ENCODE peak calls at places on chromosomes 11 and 22, in six cellular contexts. Y is H9, P is H1, B is IMR-90, I is mesenchymal stem cell, L is trophoblast cell. D is an unnamed sample.

GRCh38 chr11:107751082-107751481 is 39.2 kb upstream of the SLN start:
- DNase-seq in Y (no peak), P (no peak), B (no peak), I (no peak), L (no peak), D (no peak)

GRCh38 chr11:6686006-6686405 is 2.9 kb upstream of the MRPL17 start:
- DNase-seq in Y (no peak), P (no peak), B (no peak), I (no peak), L (no peak), D (no peak)

GRCh38 chr11:45089845-45090499 is 56.5 kb upstream of the PRDM11 start:
- DNase-seq in Y (peak; percentile 68), P (no peak), B (peak; percentile 37), I (peak; percentile 76), L (no peak), D (no peak)

GRCh38 chr11:125954945-125955640 is 9.2 kb downstream of the VSIG10L2 start:
- DNase-seq in Y (no peak), P (no peak), B (no peak), I (no peak), L (no peak), D (no peak)

GRCh38 chr11:96263361-96263763 is 79.6 kb downstream of the MAML2 start:
- DNase-seq in Y (no peak), P (no peak), B (peak; percentile 89), I (peak; percentile 89), L (peak; percentile 50), D (no peak)

GRCh38 chr11:93330446-93330984 is at the start of gene DEUP1:
- DNase-seq in Y (peak; percentile 55), P (peak; percentile 82), B (no peak), I (peak; percentile 26), L (peak; percentile 5), D (peak; percentile 58)

GRCh38 chr11:82176365-82176764 is 557.3 kb downstream of the FAM181B start:
- DNase-seq in Y (no peak), P (no peak), B (no peak), I (no peak), L (no peak), D (no peak)

GRCh38 chr11:21646351-21646750 is 546.5 kb upstream of the ANO5 start:
- DNase-seq in Y (no peak), P (no peak), B (no peak), I (no peak), L (no peak), D (no peak)

GRCh38 chr11:6531267-6531752 is 34.2 kb downstream of the DNHD1 start:
- DNase-seq in Y (no peak), P (no peak), B (peak; percentile 52), I (peak; percentile 72), L (peak; percentile 24), D (peak; percentile 54)

GRCh38 chr11:68106165-68106940 is 14.8 kb downstream of the CHKA start:
- DNase-seq in Y (no peak), P (no peak), B (no peak), I (no peak), L (no peak), D (no peak)

GRCh38 chr22:20299736-20300136 is 20.1 kb downstream of the DGCR6L start:
- DNase-seq in Y (no peak), P (no peak), B (peak; percentile 28), I (peak; percentile 10), L (no peak), D (no peak)

GRCh38 chr11:15412054-15412453 is 297.3 kb downstream of the INSC start:
- DNase-seq in Y (no peak), P (no peak), B (no peak), I (no peak), L (no peak), D (no peak)

GRCh38 chr11:73346186-73346935 is 29.8 kb upstream of the RELT start:
- DNase-seq in Y (no peak), P (no peak), B (no peak), I (no peak), L (no peak), D (no peak)

GRCh38 chr11:69700278-69701140 is 3.3 kb downstream of the FGF19 start:
- DNase-seq in Y (peak; percentile 92), P (peak; percentile 76), B (peak; percentile 75), I (peak; percentile 78), L (no peak), D (no peak)

GRCh38 chr11:114309517-114309916 is 13.3 kb downstream of the NNMT start:
- DNase-seq in Y (no peak), P (no peak), B (no peak), I (no peak), L (no peak), D (no peak)

GRCh38 chr22:30565341-30565740 is 9.1 kb downstream of the GAL3ST1 start:
- DNase-seq in Y (no peak), P (no peak), B (peak; percentile 16), I (no peak), L (no peak), D (no peak)

GRCh38 chr11:109547356-109548027 is 125.5 kb downstream of the C11orf87 start:
- DNase-seq in Y (no peak), P (no peak), B (peak; percentile 56), I (peak; percentile 56), L (no peak), D (no peak)

GRCh38 chr11:131511794-131512193 is 141.4 kb downstream of the NTM start:
- DNase-seq in Y (peak; percentile 72), P (peak; percentile 82), B (no peak), I (no peak), L (peak; percentile 89), D (peak; percentile 17)

GRCh38 chr22:29629382-29630179 is 26.1 kb downstream of the NF2 start:
- DNase-seq in Y (no peak), P (no peak), B (no peak), I (no peak), L (no peak), D (no peak)

GRCh38 chr11:1499899-1500298 is 13.3 kb upstream of the MOB2 start:
- DNase-seq in Y (no peak), P (no peak), B (no peak), I (no peak), L (no peak), D (no peak)

GRCh38 chr11:101436511-101437142 is 147.2 kb downstream of the TRPC6 start:
- DNase-seq in Y (peak; percentile 67), P (peak; percentile 74), B (peak; percentile 49), I (peak; percentile 46), L (peak; percentile 46), D (peak; percentile 48)

GRCh38 chr22:50219800-50220602 is 19.2 kb downstream of the SELENOO start:
- DNase-seq in Y (no peak), P (peak; percentile 45), B (no peak), I (no peak), L (no peak), D (no peak)

GRCh38 chr11:75782540-75783263 is 14.1 kb downstream of the DGAT2 start:
- DNase-seq in Y (no peak), P (no peak), B (no peak), I (no peak), L (no peak), D (no peak)

GRCh38 chr11:107916671-107917241 is 11.5 kb upstream of the RAB39A start:
- DNase-seq in Y (peak; percentile 77), P (no peak), B (no peak), I (no peak), L (no peak), D (no peak)

GRCh38 chr11:559020-559620 is 1.4 kb downstream of the LMNTD2 start:
- DNase-seq in Y (no peak), P (no peak), B (no peak), I (no peak), L (no peak), D (no peak)

GRCh38 chr22:50473855-50474671 is 772 bp downstream of the SBF1 start:
- DNase-seq in Y (no peak), P (no peak), B (peak; percentile 67), I (peak; percentile 71), L (no peak), D (no peak)

GRCh38 chr11:14812776-14813175 is 79.3 kb downstream of the CYP2R1 start:
- DNase-seq in Y (no peak), P (no peak), B (peak; percentile 2), I (no peak), L (no peak), D (no peak)

GRCh38 chr11:92136792-92137191 is 87.8 kb upstream of the FAT3 start:
- DNase-seq in Y (peak; percentile 54), P (no peak), B (no peak), I (no peak), L (peak; percentile 72), D (no peak)

GRCh38 chr22:38187413-38188212 is 6.0 kb upstream of the PLA2G6 start:
- DNase-seq in Y (no peak), P (no peak), B (peak; percentile 71), I (peak; percentile 92), L (no peak), D (no peak)

GRCh38 chr11:128701086-128701485 is 7.2 kb downstream of the FLI1 start:
- DNase-seq in Y (no peak), P (no peak), B (peak; percentile 74), I (peak; percentile 61), L (no peak), D (no peak)

GRCh38 chr11:62801071-62801470 is 4.2 kb downstream of the NXF1 start:
- DNase-seq in Y (no peak), P (no peak), B (no peak), I (no peak), L (peak; percentile 95), D (no peak)
- H4K91ac ChIP-seq in Y (no peak overlapping the region), P (no peak overlapping the region), B (no peak overlapping the region), I (no peak overlapping the region), L (no peak overlapping the region), D (no peak overlapping the region)

GRCh38 chr22:23292453-23293350 is 112.4 kb downstream of the BCR start:
- DNase-seq in Y (no peak), P (no peak), B (no peak), I (no peak), L (peak; percentile 93), D (no peak)
- H4K91ac ChIP-seq in Y (no peak overlapping the region), P (no peak overlapping the region), B (no peak overlapping the region), I (no peak overlapping the region), L (peak overlapping the region; percentile 79), D (no peak overlapping the region)

DNA sequence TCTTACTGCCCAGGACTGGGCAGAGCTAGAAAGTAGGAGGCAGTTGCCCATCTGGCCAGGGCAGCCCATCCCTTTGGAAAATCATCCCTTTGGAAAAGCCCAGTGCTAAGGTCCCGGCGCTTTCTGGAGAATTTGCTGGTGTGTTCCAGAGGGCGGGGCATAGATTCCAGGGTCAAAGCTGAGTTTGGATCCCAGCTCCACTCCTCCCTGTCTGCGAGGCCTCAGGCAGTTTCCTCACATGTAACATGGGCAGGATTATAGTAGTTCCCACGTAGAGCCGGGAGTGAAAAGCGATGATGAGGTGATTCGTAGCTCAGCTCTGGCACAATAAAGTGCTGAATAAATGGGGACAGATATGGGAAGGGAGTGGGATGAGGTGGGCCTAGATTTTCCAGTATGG is 31.4 kb upstream of the LRRC10B start:
- DNase-seq in Y (no peak), P (no peak), B (no peak), I (no peak), L (no peak), D (no peak)
- H4K91ac ChIP-seq in Y (no peak overlapping the region), P (no peak overlapping the region), B (no peak overlapping the region), I (no peak overlapping the region), L (no peak overlapping the region), D (no peak overlapping the region)

DNA sequence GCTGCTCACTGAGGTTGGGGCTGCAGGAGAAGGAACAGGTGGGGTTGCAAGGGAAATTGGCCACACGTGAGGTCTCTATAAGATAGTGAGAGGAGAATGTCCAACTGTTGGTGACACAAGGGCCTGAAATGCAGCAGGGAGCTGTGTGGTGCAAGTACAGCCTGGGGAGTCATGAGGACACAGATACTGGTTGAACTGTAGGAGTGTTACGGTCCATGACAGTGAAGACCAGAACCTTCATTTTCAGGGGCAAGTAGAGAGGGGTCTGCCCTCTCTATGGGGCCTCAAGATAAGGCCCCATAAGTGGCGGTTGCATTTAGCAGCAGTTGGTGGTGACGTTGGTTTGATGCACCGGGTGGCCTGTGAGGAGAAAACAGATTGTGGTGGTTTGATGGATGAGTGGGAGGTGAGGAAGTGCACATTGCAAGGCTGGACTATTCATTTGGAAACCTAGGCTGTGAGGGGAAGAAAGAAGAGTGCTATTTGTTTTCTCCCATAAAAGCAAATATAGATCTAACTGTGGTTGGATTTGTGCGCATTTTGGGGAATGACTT is 39.4 kb downstream of the MICAL2 start:
- DNase-seq in Y (no peak), P (no peak), B (peak; percentile 83), I (peak; percentile 73), L (no peak), D (no peak)
- H4K91ac ChIP-seq in Y (no peak overlapping the region), P (no peak overlapping the region), B (peak overlapping the region; percentile 26), I (no peak overlapping the region), L (no peak overlapping the region), D (no peak overlapping the region)

D was measured in neuronal stem cell.